ENCODE peak calls at places on chromosomes 6 and 20, in seven cellular contexts. One of them, this sample, is unnamed.
A peak's percentile ranks its signal among the peaks of the same experiment; 100 is the strongest.

GRCh38 chr20:4507288-4507719 is 214.4 kb upstream of the PRND start:
- DNase-seq in Panc1: no peak
- DNase-seq in AG04449: peak; percentile 94
- DNase-seq in colonic mucosa: no peak
- DNase-seq in coronary artery: no peak
- DNase-seq in lower lobe of right lung: no peak
- DNase-seq in heart left ventricle: no peak
- DNase-seq in this sample: peak; percentile 82

GRCh38 chr6:43180058-43180457 is 1.9 kb upstream of the CUL9 start:
- DNase-seq in Panc1: no peak
- DNase-seq in AG04449: no peak
- DNase-seq in colonic mucosa: no peak
- DNase-seq in coronary artery: no peak
- DNase-seq in lower lobe of right lung: no peak
- DNase-seq in heart left ventricle: peak; percentile 14
- DNase-seq in this sample: no peak

GRCh38 chr6:113893866-113894265 is 36.7 kb downstream of the MARCKS start:
- DNase-seq in Panc1: no peak
- DNase-seq in AG04449: no peak
- DNase-seq in colonic mucosa: no peak
- DNase-seq in coronary artery: no peak
- DNase-seq in lower lobe of right lung: no peak
- DNase-seq in heart left ventricle: no peak
- DNase-seq in this sample: no peak

GRCh38 chr6:39836621-39837020 is 44.4 kb downstream of the DAAM2 start:
- DNase-seq in Panc1: no peak
- DNase-seq in AG04449: no peak
- DNase-seq in colonic mucosa: no peak
- DNase-seq in coronary artery: no peak
- DNase-seq in lower lobe of right lung: no peak
- DNase-seq in heart left ventricle: no peak
- DNase-seq in this sample: no peak

GRCh38 chr20:44282148-44282547 is 28.9 kb downstream of the FITM2 start:
- DNase-seq in Panc1: no peak
- DNase-seq in AG04449: no peak
- DNase-seq in colonic mucosa: no peak
- DNase-seq in coronary artery: no peak
- DNase-seq in lower lobe of right lung: no peak
- DNase-seq in heart left ventricle: no peak
- DNase-seq in this sample: no peak

GRCh38 chr6:17816921-17817611 is 110.3 kb upstream of the NUP153 start:
- DNase-seq in Panc1: no peak
- DNase-seq in AG04449: peak; percentile 28
- DNase-seq in colonic mucosa: no peak
- DNase-seq in coronary artery: no peak
- DNase-seq in lower lobe of right lung: no peak
- DNase-seq in heart left ventricle: no peak
- DNase-seq in this sample: peak; percentile 30

GRCh38 chr20:4091332-4092135 is 76.2 kb upstream of the RNF24 start:
- DNase-seq in Panc1: no peak
- DNase-seq in AG04449: no peak
- DNase-seq in colonic mucosa: peak; percentile 74
- DNase-seq in coronary artery: peak; percentile 73
- DNase-seq in lower lobe of right lung: peak; percentile 77
- DNase-seq in heart left ventricle: peak; percentile 80
- DNase-seq in this sample: peak; percentile 73

GRCh38 chr6:130434174-130434873 is 68.5 kb downstream of the TMEM200A start:
- DNase-seq in Panc1: no peak
- DNase-seq in AG04449: no peak
- DNase-seq in colonic mucosa: no peak
- DNase-seq in coronary artery: no peak
- DNase-seq in lower lobe of right lung: no peak
- DNase-seq in heart left ventricle: no peak
- DNase-seq in this sample: no peak

GRCh38 chr20:37954626-37955025 is 51.7 kb downstream of the VSTM2L start:
- DNase-seq in Panc1: no peak
- DNase-seq in AG04449: no peak
- DNase-seq in colonic mucosa: peak; percentile 7
- DNase-seq in coronary artery: no peak
- DNase-seq in lower lobe of right lung: no peak
- DNase-seq in heart left ventricle: no peak
- DNase-seq in this sample: no peak

GRCh38 chr6:119895626-119896025 is 546.1 kb upstream of the MAN1A1 start:
- DNase-seq in Panc1: no peak
- DNase-seq in AG04449: no peak
- DNase-seq in colonic mucosa: no peak
- DNase-seq in coronary artery: no peak
- DNase-seq in lower lobe of right lung: no peak
- DNase-seq in heart left ventricle: no peak
- DNase-seq in this sample: no peak

GRCh38 chr6:130697661-130698535 is 129.3 kb upstream of the SMLR1 start:
- DNase-seq in Panc1: peak; percentile 10
- DNase-seq in AG04449: no peak
- DNase-seq in colonic mucosa: peak; percentile 47
- DNase-seq in coronary artery: no peak
- DNase-seq in lower lobe of right lung: no peak
- DNase-seq in heart left ventricle: no peak
- DNase-seq in this sample: peak; percentile 36

GRCh38 chr6:16811277-16811979 is 50.2 kb upstream of the ATXN1 start:
- DNase-seq in Panc1: no peak
- DNase-seq in AG04449: no peak
- DNase-seq in colonic mucosa: no peak
- DNase-seq in coronary artery: no peak
- DNase-seq in lower lobe of right lung: no peak
- DNase-seq in heart left ventricle: no peak
- DNase-seq in this sample: no peak

GRCh38 chr6:157976345-157977175 is 5.1 kb upstream of the SYNJ2 start:
- DNase-seq in Panc1: no peak
- DNase-seq in AG04449: no peak
- DNase-seq in colonic mucosa: no peak
- DNase-seq in coronary artery: no peak
- DNase-seq in lower lobe of right lung: no peak
- DNase-seq in heart left ventricle: no peak
- DNase-seq in this sample: no peak

GRCh38 chr20:17825949-17826843 is 126.4 kb downstream of the BANF2 start:
- DNase-seq in Panc1: no peak
- DNase-seq in AG04449: no peak
- DNase-seq in colonic mucosa: no peak
- DNase-seq in coronary artery: no peak
- DNase-seq in lower lobe of right lung: no peak
- DNase-seq in heart left ventricle: no peak
- DNase-seq in this sample: no peak

GRCh38 chr20:62141397-62142251 is 1.6 kb downstream of the PSMA7 start:
- DNase-seq in Panc1: no peak
- DNase-seq in AG04449: no peak
- DNase-seq in colonic mucosa: no peak
- DNase-seq in coronary artery: no peak
- DNase-seq in lower lobe of right lung: no peak
- DNase-seq in heart left ventricle: no peak
- DNase-seq in this sample: no peak

GRCh38 chr6:15423286-15423957 is 177.6 kb downstream of the JARID2 start:
- DNase-seq in Panc1: no peak
- DNase-seq in AG04449: no peak
- DNase-seq in colonic mucosa: no peak
- DNase-seq in coronary artery: no peak
- DNase-seq in lower lobe of right lung: no peak
- DNase-seq in heart left ventricle: no peak
- DNase-seq in this sample: no peak

GRCh38 chr6:41058783-41059181 is 5.8 kb downstream of the APOBEC2 start:
- DNase-seq in Panc1: no peak
- DNase-seq in AG04449: no peak
- DNase-seq in colonic mucosa: no peak
- DNase-seq in coronary artery: no peak
- DNase-seq in lower lobe of right lung: no peak
- DNase-seq in heart left ventricle: no peak
- DNase-seq in this sample: no peak

GRCh38 chr6:162854228-162854627 is 126.5 kb downstream of the PACRG start:
- DNase-seq in Panc1: no peak
- DNase-seq in AG04449: no peak
- DNase-seq in colonic mucosa: no peak
- DNase-seq in coronary artery: no peak
- DNase-seq in lower lobe of right lung: no peak
- DNase-seq in heart left ventricle: no peak
- DNase-seq in this sample: no peak

GRCh38 chr6:116057766-116058165 is 2.9 kb downstream of the FRK start:
- DNase-seq in Panc1: no peak
- DNase-seq in AG04449: no peak
- DNase-seq in colonic mucosa: no peak
- DNase-seq in coronary artery: no peak
- DNase-seq in lower lobe of right lung: no peak
- DNase-seq in heart left ventricle: no peak
- DNase-seq in this sample: no peak

GRCh38 chr20:46315311-46315710 is 7.0 kb upstream of the CDH22 start:
- DNase-seq in Panc1: no peak
- DNase-seq in AG04449: no peak
- DNase-seq in colonic mucosa: no peak
- DNase-seq in coronary artery: no peak
- DNase-seq in lower lobe of right lung: no peak
- DNase-seq in heart left ventricle: no peak
- DNase-seq in this sample: no peak

GRCh38 chr20:53769041-53769440 is 175.4 kb upstream of the ZNF217 start:
- DNase-seq in Panc1: no peak
- DNase-seq in AG04449: no peak
- DNase-seq in colonic mucosa: no peak
- DNase-seq in coronary artery: no peak
- DNase-seq in lower lobe of right lung: no peak
- DNase-seq in heart left ventricle: no peak
- DNase-seq in this sample: no peak

GRCh38 chr6:127900935-127901334 is at the start of gene THEMIS:
- DNase-seq in Panc1: no peak
- DNase-seq in AG04449: no peak
- DNase-seq in colonic mucosa: no peak
- DNase-seq in coronary artery: no peak
- DNase-seq in lower lobe of right lung: no peak
- DNase-seq in heart left ventricle: no peak
- DNase-seq in this sample: no peak

GRCh38 chr20:10306440-10307358 is 88.1 kb downstream of the SNAP25 start:
- DNase-seq in Panc1: no peak
- DNase-seq in AG04449: peak; percentile 42
- DNase-seq in colonic mucosa: no peak
- DNase-seq in coronary artery: no peak
- DNase-seq in lower lobe of right lung: no peak
- DNase-seq in heart left ventricle: no peak
- DNase-seq in this sample: peak; percentile 57

GRCh38 chr6:53293691-53294090 is 55.1 kb downstream of the ELOVL5 start:
- DNase-seq in Panc1: no peak
- DNase-seq in AG04449: no peak
- DNase-seq in colonic mucosa: no peak
- DNase-seq in coronary artery: no peak
- DNase-seq in lower lobe of right lung: no peak
- DNase-seq in heart left ventricle: no peak
- DNase-seq in this sample: no peak

GRCh38 chr6:53287336-53288225 is 61.2 kb downstream of the ELOVL5 start:
- DNase-seq in Panc1: no peak
- DNase-seq in AG04449: no peak
- DNase-seq in colonic mucosa: no peak
- DNase-seq in coronary artery: no peak
- DNase-seq in lower lobe of right lung: no peak
- DNase-seq in heart left ventricle: no peak
- DNase-seq in this sample: no peak

GRCh38 chr6:53294611-53295010 is 54.1 kb downstream of the ELOVL5 start:
- DNase-seq in Panc1: no peak
- DNase-seq in AG04449: no peak
- DNase-seq in colonic mucosa: no peak
- DNase-seq in coronary artery: no peak
- DNase-seq in lower lobe of right lung: no peak
- DNase-seq in heart left ventricle: no peak
- DNase-seq in this sample: no peak

GRCh38 chr6:53294095-53294494 is 54.7 kb downstream of the ELOVL5 start:
- DNase-seq in Panc1: no peak
- DNase-seq in AG04449: no peak
- DNase-seq in colonic mucosa: peak; percentile 24
- DNase-seq in coronary artery: no peak
- DNase-seq in lower lobe of right lung: no peak
- DNase-seq in heart left ventricle: no peak
- DNase-seq in this sample: no peak

GRCh38 chr6:53290547-53291510 is 57.9 kb downstream of the ELOVL5 start:
- DNase-seq in Panc1: no peak
- DNase-seq in AG04449: no peak
- DNase-seq in colonic mucosa: no peak
- DNase-seq in coronary artery: no peak
- DNase-seq in lower lobe of right lung: no peak
- DNase-seq in heart left ventricle: no peak
- DNase-seq in this sample: no peak
- H3K4me3 ChIP-seq in Panc1: no peak overlapping the region
- H3K4me3 ChIP-seq in AG04449: no peak overlapping the region
- H3K4me3 ChIP-seq in colonic mucosa: no peak overlapping the region
- H3K4me3 ChIP-seq in coronary artery: no peak overlapping the region
- H3K4me3 ChIP-seq in lower lobe of right lung: no peak overlapping the region
- H3K4me3 ChIP-seq in heart left ventricle: no peak overlapping the region
- H3K4me3 ChIP-seq in this sample: no peak overlapping the region

GRCh38 chr20:49775229-49775693 is 37.4 kb upstream of the SLC9A8 start:
- DNase-seq in Panc1: peak; percentile 91
- DNase-seq in AG04449: no peak
- DNase-seq in colonic mucosa: peak; percentile 67
- DNase-seq in coronary artery: no peak
- DNase-seq in lower lobe of right lung: peak; percentile 65
- DNase-seq in heart left ventricle: no peak
- DNase-seq in this sample: no peak
- H3K4me3 ChIP-seq in Panc1: no peak overlapping the region
- H3K4me3 ChIP-seq in AG04449: no peak overlapping the region
- H3K4me3 ChIP-seq in colonic mucosa: no peak overlapping the region
- H3K4me3 ChIP-seq in coronary artery: no peak overlapping the region
- H3K4me3 ChIP-seq in lower lobe of right lung: no peak overlapping the region
- H3K4me3 ChIP-seq in heart left ventricle: no peak overlapping the region
- H3K4me3 ChIP-seq in this sample: no peak overlapping the region

DNA sequence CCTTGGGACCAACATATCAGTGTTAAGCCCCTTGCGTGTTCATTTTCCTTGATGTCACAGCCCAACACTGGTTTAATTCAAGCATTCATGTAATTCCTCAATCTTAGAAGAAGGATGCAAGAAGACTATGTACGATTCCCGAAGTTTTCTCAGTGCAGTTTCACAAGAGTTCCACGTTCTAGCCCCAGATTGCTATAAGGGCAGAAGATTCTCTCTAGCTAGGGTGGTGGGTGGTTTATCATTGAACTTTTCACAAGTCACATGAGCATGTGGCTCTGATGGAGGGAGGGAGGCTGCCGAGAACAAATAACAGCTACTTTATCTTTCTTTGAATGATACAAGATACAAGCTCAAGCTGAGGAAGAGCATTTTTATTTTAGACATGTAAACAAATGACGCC is 71.9 kb upstream of the NHSL1 start:
- DNase-seq in Panc1: no peak
- DNase-seq in AG04449: no peak
- DNase-seq in colonic mucosa: no peak
- DNase-seq in coronary artery: no peak
- DNase-seq in lower lobe of right lung: no peak
- DNase-seq in heart left ventricle: no peak
- DNase-seq in this sample: no peak
- H3K4me3 ChIP-seq in Panc1: no peak overlapping the region
- H3K4me3 ChIP-seq in AG04449: no peak overlapping the region
- H3K4me3 ChIP-seq in colonic mucosa: no peak overlapping the region
- H3K4me3 ChIP-seq in coronary artery: peak overlapping the region; percentile 49
- H3K4me3 ChIP-seq in lower lobe of right lung: peak overlapping the region; percentile 44
- H3K4me3 ChIP-seq in heart left ventricle: peak overlapping the region; percentile 53
- H3K4me3 ChIP-seq in this sample: peak overlapping the region; percentile 69

DNA sequence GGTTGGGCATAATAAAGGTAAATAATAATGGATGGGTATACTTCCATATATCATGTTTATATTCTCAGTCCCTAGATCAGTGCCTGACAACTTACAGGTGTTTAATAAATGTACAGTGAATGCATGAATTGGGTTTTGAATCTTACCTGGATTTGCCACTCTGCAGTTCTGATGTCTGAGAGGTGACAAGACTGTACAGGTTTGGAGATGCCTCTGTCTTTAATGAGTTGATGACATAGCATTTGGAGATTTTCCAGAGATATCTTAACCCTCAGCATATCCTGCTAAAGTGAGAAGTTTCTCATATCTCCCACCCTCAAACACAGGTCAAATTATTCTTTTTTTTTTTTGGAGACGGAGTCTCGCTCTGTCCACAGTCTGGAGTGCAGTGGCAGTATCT is 2.2 kb downstream of the ANKS1A start:
- DNase-seq in Panc1: no peak
- DNase-seq in AG04449: no peak
- DNase-seq in colonic mucosa: no peak
- DNase-seq in coronary artery: no peak
- DNase-seq in lower lobe of right lung: no peak
- DNase-seq in heart left ventricle: no peak
- DNase-seq in this sample: no peak
- H3K4me3 ChIP-seq in Panc1: no peak overlapping the region
- H3K4me3 ChIP-seq in AG04449: no peak overlapping the region
- H3K4me3 ChIP-seq in colonic mucosa: no peak overlapping the region
- H3K4me3 ChIP-seq in coronary artery: peak overlapping the region; percentile 86
- H3K4me3 ChIP-seq in lower lobe of right lung: peak overlapping the region; percentile 73
- H3K4me3 ChIP-seq in heart left ventricle: peak overlapping the region; percentile 77
- H3K4me3 ChIP-seq in this sample: no peak overlapping the region

This sample was measured in AG04450.